ENCODE peak calls at places on chromosomes 13 and 19, in four cellular contexts. One of them, this sample, is unnamed.
A peak's percentile ranks its signal among the peaks of the same experiment; 100 is the strongest.

GRCh38 chr13:60164490-60164889 is 762 bp upstream of the DIAPH3 start:
- DNase-seq in cerebellum: peak; percentile 6
- DNase-seq in T-helper 1 cell: no peak
- DNase-seq in activated CD4-positive, alpha-beta T cell treated with anti-CD3 and anti-CD28 coated beads, Interleukin-2, amount 50 U/mL, for 4 hours: no peak
- DNase-seq in this sample: no peak

GRCh38 chr19:16394681-16395375 is 70.2 kb downstream of the KLF2 start:
- DNase-seq in cerebellum: no peak
- DNase-seq in T-helper 1 cell: no peak
- DNase-seq in activated CD4-positive, alpha-beta T cell treated with anti-CD3 and anti-CD28 coated beads, Interleukin-2, amount 50 U/mL, for 4 hours: no peak
- DNase-seq in this sample: no peak

GRCh38 chr19:17504456-17504855 is 7.0 kb upstream of the PGLS start:
- DNase-seq in cerebellum: no peak
- DNase-seq in T-helper 1 cell: no peak
- DNase-seq in activated CD4-positive, alpha-beta T cell treated with anti-CD3 and anti-CD28 coated beads, Interleukin-2, amount 50 U/mL, for 4 hours: no peak
- DNase-seq in this sample: no peak

GRCh38 chr13:25966086-25966485 is 85.7 kb downstream of the SHISA2 start:
- DNase-seq in cerebellum: no peak
- DNase-seq in T-helper 1 cell: no peak
- DNase-seq in activated CD4-positive, alpha-beta T cell treated with anti-CD3 and anti-CD28 coated beads, Interleukin-2, amount 50 U/mL, for 4 hours: no peak
- DNase-seq in this sample: no peak

GRCh38 chr19:39943586-39943985 is 9.2 kb upstream of the FCGBP start:
- DNase-seq in cerebellum: no peak
- DNase-seq in T-helper 1 cell: no peak
- DNase-seq in activated CD4-positive, alpha-beta T cell treated with anti-CD3 and anti-CD28 coated beads, Interleukin-2, amount 50 U/mL, for 4 hours: no peak
- DNase-seq in this sample: no peak

GRCh38 chr19:16160943-16161560 is 12.3 kb downstream of the CIB3 start:
- DNase-seq in cerebellum: no peak
- DNase-seq in T-helper 1 cell: no peak
- DNase-seq in activated CD4-positive, alpha-beta T cell treated with anti-CD3 and anti-CD28 coated beads, Interleukin-2, amount 50 U/mL, for 4 hours: no peak
- DNase-seq in this sample: no peak

GRCh38 chr13:41694902-41695301 is 237.6 kb downstream of the RGCC start:
- DNase-seq in cerebellum: no peak
- DNase-seq in T-helper 1 cell: no peak
- DNase-seq in activated CD4-positive, alpha-beta T cell treated with anti-CD3 and anti-CD28 coated beads, Interleukin-2, amount 50 U/mL, for 4 hours: no peak
- DNase-seq in this sample: no peak

GRCh38 chr13:30607908-30608307 is 9.8 kb upstream of the USPL1 start:
- DNase-seq in cerebellum: no peak
- DNase-seq in T-helper 1 cell: peak; percentile 22
- DNase-seq in activated CD4-positive, alpha-beta T cell treated with anti-CD3 and anti-CD28 coated beads, Interleukin-2, amount 50 U/mL, for 4 hours: peak; percentile 49
- DNase-seq in this sample: peak; percentile 64

GRCh38 chr13:107329991-107330390 is 762.1 kb upstream of the ARGLU1 start:
- DNase-seq in cerebellum: no peak
- DNase-seq in T-helper 1 cell: no peak
- DNase-seq in activated CD4-positive, alpha-beta T cell treated with anti-CD3 and anti-CD28 coated beads, Interleukin-2, amount 50 U/mL, for 4 hours: no peak
- DNase-seq in this sample: no peak

GRCh38 chr19:39265321-39265916 is 2.8 kb upstream of the IFNL2 start:
- DNase-seq in cerebellum: peak; percentile 30
- DNase-seq in T-helper 1 cell: no peak
- DNase-seq in activated CD4-positive, alpha-beta T cell treated with anti-CD3 and anti-CD28 coated beads, Interleukin-2, amount 50 U/mL, for 4 hours: no peak
- DNase-seq in this sample: no peak

GRCh38 chr19:18500376-18500775 is 21.5 kb downstream of the ELL start:
- DNase-seq in cerebellum: no peak
- DNase-seq in T-helper 1 cell: no peak
- DNase-seq in activated CD4-positive, alpha-beta T cell treated with anti-CD3 and anti-CD28 coated beads, Interleukin-2, amount 50 U/mL, for 4 hours: no peak
- DNase-seq in this sample: no peak

GRCh38 chr13:25397763-25398162 is 26.0 kb downstream of the ATP8A2 start:
- DNase-seq in cerebellum: no peak
- DNase-seq in T-helper 1 cell: no peak
- DNase-seq in activated CD4-positive, alpha-beta T cell treated with anti-CD3 and anti-CD28 coated beads, Interleukin-2, amount 50 U/mL, for 4 hours: no peak
- DNase-seq in this sample: no peak

GRCh38 chr13:98252931-98253470 is 75.9 kb upstream of the RNF113B start:
- DNase-seq in cerebellum: no peak
- DNase-seq in T-helper 1 cell: no peak
- DNase-seq in activated CD4-positive, alpha-beta T cell treated with anti-CD3 and anti-CD28 coated beads, Interleukin-2, amount 50 U/mL, for 4 hours: no peak
- DNase-seq in this sample: no peak

GRCh38 chr19:14555918-14556661 is 15.8 kb downstream of the NDUFB7 start:
- DNase-seq in cerebellum: no peak
- DNase-seq in T-helper 1 cell: no peak
- DNase-seq in activated CD4-positive, alpha-beta T cell treated with anti-CD3 and anti-CD28 coated beads, Interleukin-2, amount 50 U/mL, for 4 hours: no peak
- DNase-seq in this sample: no peak

GRCh38 chr13:112833551-112834257 is 135.3 kb upstream of the MCF2L start:
- DNase-seq in cerebellum: no peak
- DNase-seq in T-helper 1 cell: no peak
- DNase-seq in activated CD4-positive, alpha-beta T cell treated with anti-CD3 and anti-CD28 coated beads, Interleukin-2, amount 50 U/mL, for 4 hours: no peak
- DNase-seq in this sample: no peak

GRCh38 chr19:57887195-57887941 is 1.5 kb downstream of the ZNF814 start:
- DNase-seq in cerebellum: no peak
- DNase-seq in T-helper 1 cell: no peak
- DNase-seq in activated CD4-positive, alpha-beta T cell treated with anti-CD3 and anti-CD28 coated beads, Interleukin-2, amount 50 U/mL, for 4 hours: no peak
- DNase-seq in this sample: no peak

GRCh38 chr19:1087813-1088418 is 7.3 kb downstream of the POLR2E start:
- DNase-seq in cerebellum: no peak
- DNase-seq in T-helper 1 cell: no peak
- DNase-seq in activated CD4-positive, alpha-beta T cell treated with anti-CD3 and anti-CD28 coated beads, Interleukin-2, amount 50 U/mL, for 4 hours: no peak
- DNase-seq in this sample: no peak

GRCh38 chr19:46393456-46394397 is 19.6 kb downstream of the CCDC8 start:
- DNase-seq in cerebellum: no peak
- DNase-seq in T-helper 1 cell: no peak
- DNase-seq in activated CD4-positive, alpha-beta T cell treated with anti-CD3 and anti-CD28 coated beads, Interleukin-2, amount 50 U/mL, for 4 hours: no peak
- DNase-seq in this sample: no peak

GRCh38 chr19:10043286-10043927 is 30.1 kb downstream of the RDH8 start:
- DNase-seq in cerebellum: no peak
- DNase-seq in T-helper 1 cell: no peak
- DNase-seq in activated CD4-positive, alpha-beta T cell treated with anti-CD3 and anti-CD28 coated beads, Interleukin-2, amount 50 U/mL, for 4 hours: no peak
- DNase-seq in this sample: no peak

GRCh38 chr19:29089315-29089855 is 123.6 kb downstream of the UQCRFS1 start:
- DNase-seq in cerebellum: no peak
- DNase-seq in T-helper 1 cell: no peak
- DNase-seq in activated CD4-positive, alpha-beta T cell treated with anti-CD3 and anti-CD28 coated beads, Interleukin-2, amount 50 U/mL, for 4 hours: no peak
- DNase-seq in this sample: no peak

GRCh38 chr19:17340871-17341357 is 3.6 kb downstream of the GTPBP3 start:
- DNase-seq in cerebellum: no peak
- DNase-seq in T-helper 1 cell: no peak
- DNase-seq in activated CD4-positive, alpha-beta T cell treated with anti-CD3 and anti-CD28 coated beads, Interleukin-2, amount 50 U/mL, for 4 hours: no peak
- DNase-seq in this sample: no peak

GRCh38 chr13:38661276-38661675 is 25.6 kb upstream of the FREM2 start:
- DNase-seq in cerebellum: no peak
- DNase-seq in T-helper 1 cell: no peak
- DNase-seq in activated CD4-positive, alpha-beta T cell treated with anti-CD3 and anti-CD28 coated beads, Interleukin-2, amount 50 U/mL, for 4 hours: no peak
- DNase-seq in this sample: no peak

GRCh38 chr13:114339779-114340534 is 25.7 kb downstream of the CHAMP1 start:
- DNase-seq in cerebellum: no peak
- DNase-seq in T-helper 1 cell: no peak
- DNase-seq in activated CD4-positive, alpha-beta T cell treated with anti-CD3 and anti-CD28 coated beads, Interleukin-2, amount 50 U/mL, for 4 hours: peak; percentile 29
- DNase-seq in this sample: no peak

GRCh38 chr19:10812196-10812595 is 23.8 kb downstream of the TMED1 start:
- DNase-seq in cerebellum: no peak
- DNase-seq in T-helper 1 cell: no peak
- DNase-seq in activated CD4-positive, alpha-beta T cell treated with anti-CD3 and anti-CD28 coated beads, Interleukin-2, amount 50 U/mL, for 4 hours: no peak
- DNase-seq in this sample: no peak

GRCh38 chr13:21528616-21529015 is 69.5 kb upstream of the ZDHHC20 start:
- DNase-seq in cerebellum: no peak
- DNase-seq in T-helper 1 cell: no peak
- DNase-seq in activated CD4-positive, alpha-beta T cell treated with anti-CD3 and anti-CD28 coated beads, Interleukin-2, amount 50 U/mL, for 4 hours: no peak
- DNase-seq in this sample: no peak

GRCh38 chr13:42649761-42650289 is 75.9 kb downstream of the TNFSF11 start:
- DNase-seq in cerebellum: no peak
- DNase-seq in T-helper 1 cell: no peak
- DNase-seq in activated CD4-positive, alpha-beta T cell treated with anti-CD3 and anti-CD28 coated beads, Interleukin-2, amount 50 U/mL, for 4 hours: no peak
- DNase-seq in this sample: no peak

GRCh38 chr13:41492432-41493267 is 35.3 kb downstream of the RGCC start:
- DNase-seq in cerebellum: no peak
- DNase-seq in T-helper 1 cell: no peak
- DNase-seq in activated CD4-positive, alpha-beta T cell treated with anti-CD3 and anti-CD28 coated beads, Interleukin-2, amount 50 U/mL, for 4 hours: no peak
- DNase-seq in this sample: no peak

GRCh38 chr19:8525401-8525684 is 11.4 kb upstream of the ZNF414 start:
- DNase-seq in cerebellum: no peak
- DNase-seq in T-helper 1 cell: no peak
- DNase-seq in activated CD4-positive, alpha-beta T cell treated with anti-CD3 and anti-CD28 coated beads, Interleukin-2, amount 50 U/mL, for 4 hours: no peak
- DNase-seq in this sample: no peak

GRCh38 chr19:54255105-54255775 is 1.8 kb downstream of the LILRB5 start:
- DNase-seq in cerebellum: no peak
- DNase-seq in T-helper 1 cell: no peak
- DNase-seq in activated CD4-positive, alpha-beta T cell treated with anti-CD3 and anti-CD28 coated beads, Interleukin-2, amount 50 U/mL, for 4 hours: no peak
- DNase-seq in this sample: no peak

GRCh38 chr13:59834801-59835200 is 328.9 kb downstream of the DIAPH3 start:
- DNase-seq in cerebellum: no peak
- DNase-seq in T-helper 1 cell: no peak
- DNase-seq in activated CD4-positive, alpha-beta T cell treated with anti-CD3 and anti-CD28 coated beads, Interleukin-2, amount 50 U/mL, for 4 hours: no peak
- DNase-seq in this sample: no peak

GRCh38 chr13:112116187-112116950 is 49.4 kb downstream of the SOX1 start:
- DNase-seq in cerebellum: no peak
- DNase-seq in T-helper 1 cell: no peak
- DNase-seq in activated CD4-positive, alpha-beta T cell treated with anti-CD3 and anti-CD28 coated beads, Interleukin-2, amount 50 U/mL, for 4 hours: no peak
- DNase-seq in this sample: no peak

GRCh38 chr19:17605761-17606745 is 50.6 kb downstream of the COLGALT1 start:
- DNase-seq in cerebellum: peak; percentile 45
- DNase-seq in T-helper 1 cell: peak; percentile 61
- DNase-seq in activated CD4-positive, alpha-beta T cell treated with anti-CD3 and anti-CD28 coated beads, Interleukin-2, amount 50 U/mL, for 4 hours: peak; percentile 82
- DNase-seq in this sample: peak; percentile 84

GRCh38 chr19:4977299-4978174 is 8.6 kb downstream of the KDM4B start:
- DNase-seq in cerebellum: peak; percentile 60
- DNase-seq in T-helper 1 cell: no peak
- DNase-seq in activated CD4-positive, alpha-beta T cell treated with anti-CD3 and anti-CD28 coated beads, Interleukin-2, amount 50 U/mL, for 4 hours: no peak
- DNase-seq in this sample: no peak

GRCh38 chr13:41416276-41416675 is 41.1 kb upstream of the RGCC start:
- DNase-seq in cerebellum: no peak
- DNase-seq in T-helper 1 cell: no peak
- DNase-seq in activated CD4-positive, alpha-beta T cell treated with anti-CD3 and anti-CD28 coated beads, Interleukin-2, amount 50 U/mL, for 4 hours: no peak
- DNase-seq in this sample: no peak